ENCODE peak calls at places on chromosomes 6 and 20, in six cellular contexts. U is BJ, K is AG04450, B is choroid plexus epithelial cell, X is fibroblast of mammary gland, S is hepatocyte. G is an unnamed sample.

GRCh38 chr6:45548657-45549515 is 171.2 kb upstream of the SUPT3H start:
- DNase-seq in U (no peak), K (no peak), B (no peak), X (no peak), S (no peak), G (no peak)

GRCh38 chr20:59014680-59015389 is 4.4 kb upstream of the TUBB1 start:
- DNase-seq in U (no peak), K (no peak), B (no peak), X (no peak), S (no peak), G (no peak)

GRCh38 chr20:24964518-24964838 is 15.4 kb downstream of the CST7 start:
- DNase-seq in U (no peak), K (no peak), B (no peak), X (no peak), S (no peak), G (no peak)

GRCh38 chr20:47502271-47502730 is 614 bp downstream of the NCOA3 start:
- DNase-seq in U (no peak), K (no peak), B (peak; percentile 29), X (no peak), S (peak; percentile 37), G (no peak)

GRCh38 chr6:158286413-158286812 is 25.9 kb upstream of the TULP4 start:
- DNase-seq in U (peak; percentile 89), K (no peak), B (peak; percentile 66), X (peak; percentile 61), S (no peak), G (no peak)

GRCh38 chr20:23456416-23456815 is 3.7 kb upstream of the CST11 start:
- DNase-seq in U (no peak), K (no peak), B (no peak), X (no peak), S (no peak), G (no peak)

GRCh38 chr20:12591949-12592470 is 416.8 kb upstream of the SPTLC3 start:
- DNase-seq in U (no peak), K (no peak), B (no peak), X (no peak), S (no peak), G (no peak)

GRCh38 chr6:135087803-135088202 is 33.2 kb upstream of the HBS1L start:
- DNase-seq in U (no peak), K (no peak), B (peak; percentile 10), X (peak; percentile 10), S (no peak), G (no peak)

GRCh38 chr20:61434361-61434781 is 182.3 kb downstream of the CDH4 start:
- DNase-seq in U (no peak), K (no peak), B (peak; percentile 18), X (peak; percentile 7), S (no peak), G (no peak)

GRCh38 chr6:158660331-158660730 is 10.5 kb downstream of the SYTL3 start:
- DNase-seq in U (no peak), K (no peak), B (peak; percentile 51), X (peak; percentile 32), S (peak; percentile 71), G (peak; percentile 70)

GRCh38 chr20:21100590-21101452 is 5.3 kb downstream of the LINC00237 start:
- DNase-seq in U (no peak), K (no peak), B (no peak), X (no peak), S (no peak), G (peak; percentile 81)
- H3K4me3 ChIP-seq in U (no peak overlapping the region), K (peak overlapping the region; percentile 40), B (no peak overlapping the region), X (no peak overlapping the region), S (no peak overlapping the region), G (peak overlapping the region; percentile 59)

GRCh38 chr6:1687402-1687801 is 77.7 kb downstream of the FOXC1 start:
- DNase-seq in U (no peak), K (no peak), B (no peak), X (no peak), S (no peak), G (no peak)

GRCh38 chr6:1689141-1689540 is 79.4 kb downstream of the FOXC1 start:
- DNase-seq in U (peak; percentile 31), K (no peak), B (no peak), X (no peak), S (no peak), G (no peak)

GRCh38 chr6:1688396-1688795 is 78.7 kb downstream of the FOXC1 start:
- DNase-seq in U (no peak), K (no peak), B (no peak), X (no peak), S (no peak), G (no peak)

DNA sequence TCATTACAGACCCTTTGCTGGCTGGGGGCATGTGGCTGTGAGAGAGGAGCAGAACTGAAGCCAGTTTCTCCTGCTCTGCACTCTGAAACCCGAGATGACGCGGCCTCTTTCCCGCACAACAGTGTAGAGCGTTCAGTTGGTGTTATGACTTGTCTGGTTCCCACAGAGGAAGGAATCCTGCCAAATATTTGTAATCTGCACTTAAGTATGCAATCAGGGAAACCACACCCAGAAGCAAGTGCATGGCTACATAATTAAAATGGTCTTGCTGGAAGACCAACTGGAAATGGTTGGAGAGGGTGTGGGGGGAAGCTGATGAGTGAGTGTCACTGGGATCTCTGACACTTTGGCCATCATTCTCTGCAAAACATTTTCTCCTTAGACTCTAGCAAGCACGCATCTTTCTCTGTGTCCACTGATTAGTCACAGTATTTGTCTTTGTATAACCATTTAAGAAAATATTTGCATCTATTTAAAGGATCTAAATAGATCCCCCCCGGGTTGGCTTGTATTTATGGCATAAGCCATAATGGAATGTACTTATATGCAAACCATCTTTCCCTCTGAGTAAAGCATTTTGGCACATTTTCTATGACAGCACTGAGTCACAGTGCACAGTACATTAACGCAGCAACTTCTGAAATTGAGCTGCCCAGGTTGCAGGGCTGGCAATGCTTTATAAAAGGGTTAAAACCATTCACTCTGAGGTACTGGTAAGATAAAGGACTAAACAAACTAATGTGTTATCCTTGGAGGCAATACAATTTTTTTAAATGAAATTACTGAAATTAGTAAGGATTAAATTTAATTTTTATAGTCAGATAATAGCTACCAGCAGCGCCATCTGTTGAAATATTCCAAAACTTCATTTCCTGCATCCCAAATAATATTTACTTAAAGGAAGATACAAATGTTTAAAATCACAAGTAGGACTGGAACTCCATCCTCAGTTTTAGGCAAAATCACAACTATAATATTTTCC is 76.7 kb downstream of the FOXC1 start:
- DNase-seq in U (peak; percentile 99), K (peak; percentile 77), B (peak; percentile 96), X (peak; percentile 94), S (no peak), G (no peak)
- H3K4me3 ChIP-seq in U (no peak overlapping the region), K (peak overlapping the region; percentile 7), B (no peak overlapping the region), X (no peak overlapping the region), S (no peak overlapping the region), G (no peak overlapping the region)

DNA sequence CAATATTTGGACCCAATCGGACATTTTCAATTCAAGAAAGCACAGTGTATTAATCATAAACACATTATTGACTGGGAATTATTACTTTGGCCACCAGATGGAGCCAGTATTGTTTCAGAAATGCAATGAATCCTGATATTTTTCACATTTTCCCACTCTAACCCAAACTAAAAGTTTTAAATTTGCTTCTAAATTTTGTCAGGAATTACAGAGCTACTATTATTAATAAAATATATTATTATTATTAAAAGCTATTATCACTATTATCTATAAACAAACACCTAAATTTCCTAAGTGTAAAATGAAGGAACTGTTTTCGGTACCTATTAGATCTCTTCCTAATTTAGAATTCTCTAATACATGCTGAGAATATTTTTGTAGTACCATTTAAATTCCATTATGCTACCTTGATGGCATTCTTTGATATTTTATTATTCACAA is 245.3 kb downstream of the OGFRL1 start:
- DNase-seq in U (no peak), K (no peak), B (peak; percentile 65), X (peak; percentile 54), S (peak; percentile 48), G (peak; percentile 25)
- H3K4me3 ChIP-seq in U (no peak overlapping the region), K (no peak overlapping the region), B (no peak overlapping the region), X (no peak overlapping the region), S (no peak overlapping the region), G (no peak overlapping the region)

DNA sequence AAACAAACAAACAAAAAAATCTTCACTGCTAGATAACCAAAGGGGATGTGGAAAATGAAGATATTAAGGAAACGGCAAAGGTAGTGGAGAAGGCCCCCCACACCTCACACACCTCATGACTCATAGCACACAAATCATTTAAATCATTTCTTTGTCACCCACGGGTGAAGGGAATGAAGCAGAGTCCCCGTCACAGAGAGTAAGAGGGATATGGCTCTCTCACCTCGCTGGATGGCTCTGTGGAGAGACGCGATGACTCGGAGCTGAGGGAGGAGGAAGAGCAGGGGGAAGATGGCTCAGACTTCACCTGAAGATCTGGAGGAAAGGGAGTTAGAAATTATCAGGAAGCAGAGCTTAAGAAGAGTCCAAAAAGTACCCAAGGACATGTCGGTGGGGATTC is 1.2 kb downstream of the ATF6B start:
- DNase-seq in U (no peak), K (no peak), B (no peak), X (no peak), S (no peak), G (no peak)
- H3K4me3 ChIP-seq in U (peak overlapping the region; percentile 79), K (peak overlapping the region; percentile 98), B (peak overlapping the region; percentile 100), X (peak overlapping the region; percentile 100), S (peak overlapping the region; percentile 63), G (no peak overlapping the region)

GRCh38 chr20:22407237-22408193 is 176.9 kb downstream of the FOXA2 start:
- DNase-seq in U (no peak), K (no peak), B (no peak), X (no peak), S (no peak), G (no peak)

GRCh38 chr20:22402990-22403859 is 181.1 kb downstream of the FOXA2 start:
- DNase-seq in U (no peak), K (no peak), B (peak; percentile 13), X (no peak), S (peak; percentile 21), G (peak; percentile 16)

GRCh38 chr20:22404609-22405170 is 179.7 kb downstream of the FOXA2 start:
- DNase-seq in U (no peak), K (no peak), B (no peak), X (peak; percentile 52), S (no peak), G (no peak)

GRCh38 chr20:22402550-22402949 is 181.8 kb downstream of the FOXA2 start:
- DNase-seq in U (no peak), K (no peak), B (no peak), X (no peak), S (no peak), G (no peak)

GRCh38 chr20:22403860-22404608 is 180.3 kb downstream of the FOXA2 start:
- DNase-seq in U (no peak), K (no peak), B (peak; percentile 10), X (no peak), S (peak; percentile 23), G (no peak)
- H3K4me3 ChIP-seq in U (no peak overlapping the region), K (no peak overlapping the region), B (peak overlapping the region; percentile 42), X (no peak overlapping the region), S (peak overlapping the region; percentile 12), G (no peak overlapping the region)

GRCh38 chr6:37059344-37060194 is 54.1 kb downstream of the FGD2 start:
- DNase-seq in U (peak; percentile 90), K (peak; percentile 81), B (peak; percentile 94), X (peak; percentile 98), S (peak; percentile 90), G (peak; percentile 88)
- H3K4me3 ChIP-seq in U (no peak overlapping the region), K (peak overlapping the region; percentile 29), B (no peak overlapping the region), X (peak overlapping the region; percentile 22), S (no peak overlapping the region), G (no peak overlapping the region)

GRCh38 chr20:53344891-53345290 is 248.7 kb downstream of the ZNF217 start:
- DNase-seq in U (no peak), K (no peak), B (no peak), X (no peak), S (no peak), G (no peak)
- H3K4me3 ChIP-seq in U (no peak overlapping the region), K (no peak overlapping the region), B (no peak overlapping the region), X (no peak overlapping the region), S (no peak overlapping the region), G (no peak overlapping the region)

G was measured in H7.